ENCODE peak calls at places on chromosomes 1 and 21, in ten cellular contexts. U is pancreas, C is prostate gland, O is neuronal stem cell, Z is cardiac muscle cell, J is GM12864, N is foreskin fibroblast, Y is GM23248, V is AG04449, G is GM12865. S is an unnamed sample.

GRCh38 chr1:15617874-15618684 is 821 bp downstream of the DDI2 start:
- DNase-seq in U (no peak), C (peak), O (no peak), Z (peak), J (peak), N (peak), Y (peak), V (no peak), G (peak), S (peak)

GRCh38 chr1:119367332-119368124 is 1.1 kb upstream of the HAO2 start:
- DNase-seq in U (no peak), C (no peak), O (peak), Z (peak), J (no peak), N (peak), Y (peak), V (no peak), G (peak), S (no peak)

GRCh38 chr1:65189716-65190115 is 41.7 kb downstream of the AK4 start:
- DNase-seq in U (no peak), C (no peak), O (no peak), Z (no peak), J (no peak), N (peak), Y (peak), V (peak), G (no peak), S (no peak)

GRCh38 chr1:61819421-61819820 is 77.1 kb downstream of the PATJ start:
- DNase-seq in U (no peak), C (no peak), O (no peak), Z (no peak), J (no peak), N (no peak), Y (no peak), V (no peak), G (no peak), S (no peak)

GRCh38 chr1:44723064-44723463 is 7.9 kb downstream of the RNU5D-1 start:
- DNase-seq in U (no peak), C (no peak), O (no peak), Z (no peak), J (no peak), N (no peak), Y (no peak), V (no peak), G (peak), S (no peak)

GRCh38 chr1:151472852-151473731 is 13.8 kb upstream of the POGZ start:
- DNase-seq in U (peak), C (peak), O (peak), Z (peak), J (no peak), N (peak), Y (peak), V (no peak), G (peak), S (peak)

GRCh38 chr1:226520640-226521355 is 27.8 kb upstream of the STUM start:
- DNase-seq in U (no peak), C (no peak), O (no peak), Z (peak), J (no peak), N (no peak), Y (no peak), V (no peak), G (no peak), S (no peak)

GRCh38 chr21:33478858-33479678 is 706 bp downstream of the TMEM50B start:
- DNase-seq in U (no peak), C (peak), O (peak), Z (peak), J (no peak), N (peak), Y (peak), V (no peak), G (peak), S (peak)

GRCh38 chr1:228938248-228938891 is 203.1 kb downstream of the RHOU start:
- DNase-seq in U (no peak), C (no peak), O (no peak), Z (peak), J (no peak), N (no peak), Y (no peak), V (no peak), G (no peak), S (no peak)

GRCh38 chr21:45283611-45284455 is 3.9 kb downstream of the POFUT2 start:
- DNase-seq in U (peak), C (no peak), O (no peak), Z (no peak), J (no peak), N (no peak), Y (no peak), V (no peak), G (no peak), S (no peak)

GRCh38 chr1:71417421-71417820 is 336.6 kb upstream of the ZRANB2 start:
- DNase-seq in U (no peak), C (no peak), O (no peak), Z (no peak), J (no peak), N (no peak), Y (no peak), V (no peak), G (no peak), S (no peak)

GRCh38 chr1:184825571-184825970 is 70.9 kb upstream of the EDEM3 start:
- DNase-seq in U (no peak), C (no peak), O (no peak), Z (peak), J (no peak), N (no peak), Y (no peak), V (no peak), G (peak), S (no peak)

GRCh38 chr1:198179556-198179981 is 22.8 kb downstream of the NEK7 start:
- DNase-seq in U (no peak), C (no peak), O (no peak), Z (no peak), J (no peak), N (no peak), Y (no peak), V (no peak), G (peak), S (no peak)

GRCh38 chr1:157234705-157235273 is 96.6 kb upstream of the ETV3 start:
- DNase-seq in U (no peak), C (no peak), O (no peak), Z (no peak), J (no peak), N (no peak), Y (no peak), V (no peak), G (no peak), S (no peak)

GRCh38 chr1:207797229-207797973 is 45.5 kb downstream of the CD46 start:
- DNase-seq in U (peak), C (peak), O (peak), Z (peak), J (peak), N (peak), Y (peak), V (peak), G (peak), S (peak)

GRCh38 chr1:198132060-198132781 is 24.6 kb upstream of the NEK7 start:
- DNase-seq in U (no peak), C (no peak), O (no peak), Z (no peak), J (peak), N (no peak), Y (no peak), V (no peak), G (peak), S (no peak)

GRCh38 chr1:59107516-59107915 is 189.4 kb upstream of the FGGY start:
- DNase-seq in U (no peak), C (peak), O (no peak), Z (no peak), J (no peak), N (peak), Y (peak), V (no peak), G (no peak), S (no peak)

GRCh38 chr1:202140833-202141232 is 3.7 kb downstream of the ARL8A start:
- DNase-seq in U (no peak), C (no peak), O (no peak), Z (no peak), J (no peak), N (no peak), Y (no peak), V (no peak), G (no peak), S (no peak)

GRCh38 chr1:201511925-201512539 is 5.1 kb upstream of the CSRP1 start:
- DNase-seq in U (no peak), C (peak), O (no peak), Z (peak), J (peak), N (no peak), Y (peak), V (no peak), G (peak), S (no peak)

GRCh38 chr1:233261206-233261605 is 34.3 kb downstream of the PCNX2 start:
- DNase-seq in U (no peak), C (no peak), O (no peak), Z (no peak), J (no peak), N (no peak), Y (no peak), V (no peak), G (peak), S (no peak)

GRCh38 chr1:103327054-103327719 is 198.3 kb upstream of the RNPC3 start:
- DNase-seq in U (no peak), C (no peak), O (no peak), Z (no peak), J (no peak), N (no peak), Y (no peak), V (no peak), G (no peak), S (no peak)

GRCh38 chr1:6466023-6466422 is at the start of gene TNFRSF25:
- DNase-seq in U (no peak), C (no peak), O (no peak), Z (no peak), J (no peak), N (no peak), Y (no peak), V (no peak), G (no peak), S (no peak)
- H3K4me3 ChIP-seq in U (no peak), C (no peak), O (no peak), Z (no peak), J (no peak), N (no peak), Y (no peak), V (no peak), G (no peak), S (no peak)

DNA sequence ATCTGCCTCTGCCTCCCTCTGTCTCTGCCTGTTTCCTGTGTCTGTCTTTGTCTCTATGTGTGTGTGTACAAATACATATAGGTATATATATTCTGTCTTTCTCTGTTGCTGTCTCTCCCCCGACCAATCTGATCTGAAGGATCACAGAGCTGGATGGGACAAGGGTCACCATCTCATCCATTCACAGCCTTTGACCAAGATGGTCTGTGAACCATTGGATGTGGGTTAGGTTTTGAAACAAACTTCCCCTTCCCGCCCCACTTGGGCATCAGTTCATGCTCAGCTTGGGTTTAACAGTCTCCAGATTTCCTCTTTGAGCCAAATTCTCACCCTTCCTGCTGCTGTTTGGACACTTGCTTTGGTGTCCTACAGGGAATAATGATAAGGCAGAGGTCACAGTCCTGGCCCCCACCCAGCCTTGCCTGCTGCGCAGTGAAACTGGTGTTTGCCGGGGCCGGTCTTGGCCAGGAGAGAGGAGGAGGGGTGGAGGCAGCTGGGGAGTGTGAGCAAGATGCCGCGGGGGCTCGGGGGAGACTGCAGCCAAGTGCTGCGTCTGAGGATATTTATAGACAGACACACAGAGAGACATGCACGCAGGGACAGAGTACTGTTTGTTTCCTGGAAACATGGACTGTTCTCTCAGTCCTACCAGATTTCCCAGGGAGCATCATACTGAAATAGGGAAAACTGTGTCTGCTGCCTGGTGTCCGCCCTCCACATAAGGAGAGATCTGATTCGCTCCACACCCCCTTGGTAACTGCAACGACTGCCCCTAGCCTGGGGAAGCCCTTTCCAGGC is 27.0 kb upstream of the BTG2 start:
- DNase-seq in U (peak), C (peak), O (no peak), Z (peak), J (no peak), N (peak), Y (peak), V (peak), G (no peak), S (peak)
- H3K4me3 ChIP-seq in U (no peak), C (no peak), O (no peak), Z (no peak), J (no peak), N (peak), Y (peak), V (peak), G (no peak), S (no peak)

DNA sequence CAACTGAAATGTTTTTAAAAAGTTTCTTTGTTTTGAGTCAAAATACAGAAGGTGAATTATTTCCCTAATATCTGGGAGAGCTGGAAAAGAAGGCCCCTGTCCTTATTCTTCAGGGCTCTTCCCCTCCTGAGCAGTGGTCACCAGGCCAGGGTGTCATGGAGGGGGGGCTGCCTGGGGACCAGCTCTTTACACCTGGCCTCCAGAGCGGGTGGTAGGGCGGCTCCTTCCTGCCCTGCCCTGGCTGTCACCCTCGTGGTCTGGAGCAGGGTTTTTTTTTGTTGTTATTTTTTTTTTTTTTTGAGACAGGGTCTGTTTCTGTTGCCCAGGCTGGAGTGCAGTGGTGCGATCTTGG is 6.6 kb downstream of the SKI start:
- DNase-seq in U (no peak), C (no peak), O (no peak), Z (no peak), J (no peak), N (no peak), Y (no peak), V (no peak), G (no peak), S (no peak)
- H3K4me3 ChIP-seq in U (no peak), C (no peak), O (no peak), Z (no peak), J (no peak), N (peak), Y (peak), V (peak), G (no peak), S (peak)

DNA sequence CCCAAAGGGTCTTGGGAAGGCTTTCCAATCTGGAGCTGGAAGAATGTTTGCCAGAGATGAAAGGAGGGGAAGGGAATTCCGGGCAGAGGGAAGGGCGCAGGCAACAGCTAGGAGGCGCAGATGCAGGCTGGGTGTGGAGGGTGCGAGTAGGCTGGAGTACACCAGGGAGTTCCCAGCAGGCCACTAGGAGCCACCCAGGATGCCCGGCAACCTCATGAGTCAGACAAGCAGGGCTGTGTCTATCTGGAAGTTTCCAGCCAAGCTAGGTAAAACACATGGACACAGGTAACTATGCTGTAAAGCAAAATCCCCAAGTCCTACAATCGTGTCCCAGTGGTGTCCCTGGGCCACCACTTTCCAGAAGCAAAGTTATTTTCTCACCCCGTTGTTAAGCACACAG is 998 bp upstream of the NBL1 start:
- DNase-seq in U (no peak), C (peak), O (no peak), Z (no peak), J (no peak), N (peak), Y (peak), V (no peak), G (no peak), S (peak)
- H3K4me3 ChIP-seq in U (no peak), C (peak), O (no peak), Z (no peak), J (no peak), N (peak), Y (peak), V (peak), G (no peak), S (peak)

GRCh38 chr1:94612555-94613204 is 71.1 kb upstream of the F3 start:
- DNase-seq in U (no peak), C (no peak), O (no peak), Z (no peak), J (no peak), N (no peak), Y (no peak), V (no peak), G (no peak), S (no peak)

GRCh38 chr1:94614980-94615379 is 73.4 kb upstream of the F3 start:
- DNase-seq in U (no peak), C (no peak), O (no peak), Z (no peak), J (no peak), N (no peak), Y (no peak), V (no peak), G (peak), S (no peak)

GRCh38 chr1:94609619-94610018 is 68.1 kb upstream of the F3 start:
- DNase-seq in U (no peak), C (no peak), O (no peak), Z (no peak), J (no peak), N (no peak), Y (no peak), V (no peak), G (no peak), S (no peak)

GRCh38 chr1:94614168-94614815 is 72.7 kb upstream of the F3 start:
- DNase-seq in U (no peak), C (no peak), O (no peak), Z (no peak), J (no peak), N (no peak), Y (no peak), V (no peak), G (no peak), S (no peak)

DNA sequence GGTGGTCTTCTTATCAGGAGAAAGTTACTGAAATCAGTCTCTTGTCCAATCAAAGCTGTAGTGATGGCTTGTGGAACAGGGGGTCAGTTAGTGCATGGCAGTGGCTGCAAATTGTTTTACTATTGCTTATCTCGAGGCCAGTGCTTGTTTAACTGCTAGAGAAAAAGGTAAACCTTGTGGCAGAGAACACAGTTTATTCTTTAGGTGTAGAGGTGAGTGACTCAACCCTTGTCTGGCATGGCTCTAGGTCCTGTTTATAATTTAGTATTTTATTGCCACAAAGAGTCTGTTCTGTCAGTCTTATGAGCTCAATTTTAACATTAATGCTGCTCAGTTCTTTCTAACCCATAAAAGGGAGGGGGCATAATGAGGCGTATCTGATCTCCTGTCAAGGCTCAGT is 70.5 kb upstream of the F3 start:
- DNase-seq in U (no peak), C (no peak), O (no peak), Z (no peak), J (no peak), N (no peak), Y (no peak), V (no peak), G (no peak), S (no peak)
- H3K4me3 ChIP-seq in U (no peak), C (no peak), O (no peak), Z (no peak), J (no peak), N (no peak), Y (no peak), V (no peak), G (no peak), S (no peak)

DNA sequence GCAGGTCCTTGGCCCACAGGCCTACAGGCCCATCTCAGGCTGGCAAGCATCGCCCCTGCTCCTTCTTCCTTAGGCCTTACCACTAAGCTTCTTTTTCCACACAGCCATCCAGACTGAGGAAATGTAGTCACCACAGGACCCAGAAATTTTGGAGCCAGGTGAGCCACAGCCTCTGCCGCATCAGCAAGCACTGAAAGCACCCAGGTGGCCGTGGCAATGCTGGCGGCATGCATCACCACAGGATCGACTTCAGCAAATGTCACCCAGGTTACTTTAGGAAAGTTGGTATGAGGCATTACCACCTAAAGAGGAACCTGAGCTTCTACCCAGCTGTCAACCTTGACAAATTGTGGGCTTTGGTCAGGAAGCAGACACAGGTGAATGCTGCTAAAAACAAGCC is 11.6 kb downstream of the PIGM start:
- DNase-seq in U (no peak), C (no peak), O (no peak), Z (no peak), J (no peak), N (no peak), Y (no peak), V (no peak), G (no peak), S (no peak)
- H3K4me3 ChIP-seq in U (no peak), C (no peak), O (peak), Z (no peak), J (no peak), N (no peak), Y (no peak), V (no peak), G (no peak), S (no peak)

GRCh38 chr1:33402234-33402633 is 28.7 kb downstream of the PHC2 start:
- DNase-seq in U (no peak), C (no peak), O (no peak), Z (no peak), J (no peak), N (no peak), Y (no peak), V (no peak), G (no peak), S (no peak)
- H3K4me3 ChIP-seq in U (no peak), C (no peak), O (no peak), Z (no peak), J (no peak), N (no peak), Y (no peak), V (no peak), G (no peak), S (no peak)

S was measured in MG63.